ENCODE peak calls at places on chromosomes 16 and 17, in six cellular contexts. B, N, Q, X, T and R are unnamed samples.

GRCh38 chr17:28384281-28385036 is 13.0 kb downstream of the SARM1 start:
- DNase-seq in X (peak), N (no peak), Q (no peak), B (no peak), T (no peak), R (no peak)

GRCh38 chr17:81651692-81652091 is 4.7 kb downstream of the PDE6G start:
- DNase-seq in T (no peak), N (peak), Q (no peak), X (no peak), B (no peak), R (no peak)

GRCh38 chr16:27514806-27515205 is 34.9 kb downstream of the GTF3C1 start:
- DNase-seq in N (no peak), B (no peak), T (no peak), Q (no peak), X (no peak), R (no peak)

GRCh38 chr17:48492401-48493298 is 38.2 kb downstream of the HOXB1 start:
- DNase-seq in B (no peak), N (peak), T (no peak), Q (no peak), X (peak), R (no peak)

GRCh38 chr16:51431517-51432241 is 280.6 kb upstream of the SALL1 start:
- DNase-seq in Q (no peak), B (peak), T (no peak), N (peak), X (no peak), R (no peak)

GRCh38 chr16:21009815-21010214 is 109.2 kb downstream of the LYRM1 start:
- DNase-seq in X (no peak), T (no peak), Q (no peak), B (no peak), N (no peak), R (no peak)

GRCh38 chr17:54891176-54891821 is 9.4 kb upstream of the TOM1L1 start:
- DNase-seq in X (peak), Q (no peak), N (peak), B (peak), T (no peak), R (peak)

GRCh38 chr16:50520451-50521245 is 27.5 kb upstream of the NKD1 start:
- DNase-seq in T (no peak), N (no peak), B (no peak), X (no peak), Q (no peak), R (no peak)

GRCh38 chr17:283911-284675 is 68.5 kb downstream of the RPH3AL start:
- DNase-seq in X (no peak), T (no peak), Q (no peak), B (no peak), N (no peak), R (no peak)

GRCh38 chr17:43851744-43852143 is 4.8 kb downstream of the CD300LG start:
- DNase-seq in Q (no peak), N (no peak), T (no peak), B (peak), X (no peak), R (no peak)

GRCh38 chr17:64390066-64390465 is 594 bp downstream of the PECAM1 start:
- DNase-seq in Q (no peak), N (no peak), T (no peak), X (no peak), B (no peak), R (no peak)

GRCh38 chr16:84423416-84423837 is 55.1 kb downstream of the ATP2C2 start:
- DNase-seq in B (peak), N (peak), X (peak), Q (no peak), T (no peak), R (peak)

GRCh38 chr16:30775381-30776099 is 11.5 kb downstream of the ZNF629 start:
- DNase-seq in Q (peak), X (peak), T (peak), B (peak), N (peak), R (no peak)

GRCh38 chr17:8673621-8674020 is 43.1 kb upstream of the MYH10 start:
- DNase-seq in Q (no peak), T (no peak), X (no peak), N (no peak), B (no peak), R (no peak)

GRCh38 chr17:66715745-66716156 is 119.2 kb upstream of the CACNG5 start:
- DNase-seq in N (peak), T (no peak), X (peak), B (peak), Q (peak), R (peak)

GRCh38 chr16:74224828-74225227 is 71.8 kb upstream of the PSMD7 start:
- DNase-seq in X (no peak), Q (no peak), B (no peak), T (no peak), N (no peak), R (no peak)

GRCh38 chr16:68403704-68404103 is 44.6 kb downstream of the SMPD3 start:
- DNase-seq in B (no peak), N (no peak), Q (no peak), T (no peak), X (no peak), R (no peak)

GRCh38 chr17:50627782-50628601 is 6.7 kb upstream of the ABCC3 start:
- DNase-seq in N (no peak), X (peak), B (peak), Q (no peak), T (no peak), R (no peak)

GRCh38 chr17:66353937-66354401 is 51.6 kb downstream of the PRKCA start:
- DNase-seq in T (no peak), Q (no peak), X (no peak), B (no peak), N (peak), R (no peak)

GRCh38 chr17:13266596-13266995 is 248.8 kb upstream of the ELAC2 start:
- DNase-seq in B (peak), X (no peak), N (peak), T (no peak), Q (no peak), R (no peak)

GRCh38 chr16:4306439-4307214 is 9.2 kb upstream of the GLIS2 start:
- DNase-seq in T (no peak), N (no peak), X (peak), Q (no peak), B (no peak), R (peak)

GRCh38 chr17:8234361-8235270 is 13.2 kb downstream of the CTC1 start:
- DNase-seq in Q (no peak), X (no peak), N (no peak), B (no peak), T (no peak), R (no peak)

GRCh38 chr16:87431926-87432325 is 39.8 kb downstream of the MAP1LC3B start:
- DNase-seq in Q (no peak), N (peak), X (no peak), T (no peak), B (no peak), R (no peak)

GRCh38 chr16:64983226-64983625 is 138.6 kb downstream of the CDH11 start:
- DNase-seq in N (no peak), Q (no peak), B (no peak), X (no peak), T (no peak), R (no peak)

GRCh38 chr17:57945999-57946797 is 9.0 kb downstream of the CUEDC1 start:
- DNase-seq in X (peak), Q (no peak), N (peak), B (no peak), T (no peak), R (no peak)

GRCh38 chr17:5042152-5043022 is 7.2 kb upstream of the SLC52A1 start:
- DNase-seq in T (no peak), X (peak), B (no peak), N (no peak), Q (no peak), R (peak)

GRCh38 chr16:19375561-19376158 is 42.0 kb upstream of the TMC5 start:
- DNase-seq in Q (no peak), T (no peak), N (peak), X (peak), B (peak), R (peak)

GRCh38 chr16:19167710-19168172 is 299 bp upstream of the SYT17 start:
- DNase-seq in X (peak), N (peak), B (peak), Q (no peak), T (no peak), R (no peak)

GRCh38 chr17:28466001-28466400 is 7.4 kb upstream of the SLC13A2 start:
- DNase-seq in Q (no peak), T (no peak), B (no peak), X (no peak), N (no peak), R (no peak)

GRCh38 chr16:88505405-88506082 is 52.5 kb downstream of the ZFPM1 start:
- DNase-seq in Q (no peak), T (no peak), X (peak), N (no peak), B (peak), R (peak)